ENCODE peak calls at places on chromosomes 2 and 18, in four cellular contexts. Q is T follicular helper cell, T is adipocyte, P is right atrium auricular region. L is an unnamed sample.

GRCh38 chr18:56945171-56945863 is 201.6 kb upstream of the BOD1L2 start:
- DNase-seq in Q (no peak), T (peak; percentile 31), P (no peak), L (no peak)

GRCh38 chr2:58131191-58132011 is 84.8 kb downstream of the VRK2 start:
- DNase-seq in Q (no peak), T (peak; percentile 64), P (no peak), L (no peak)

GRCh38 chr2:196925445-196925767 is 1.1 kb downstream of the PGAP1 start:
- DNase-seq in Q (no peak), T (peak; percentile 66), P (no peak), L (no peak)

GRCh38 chr2:47017541-47017940 is 101.9 kb upstream of the MCFD2 start:
- DNase-seq in Q (no peak), T (no peak), P (no peak), L (no peak)

GRCh38 chr2:88933980-88934379 is 242.5 kb downstream of the RPIA start:
- DNase-seq in Q (no peak), T (no peak), P (no peak), L (no peak)

GRCh38 chr18:24763765-24764548 is 303.5 kb downstream of the HRH4 start:
- DNase-seq in Q (no peak), T (no peak), P (no peak), L (no peak)

GRCh38 chr2:205695460-205695979 is 13.2 kb downstream of the NRP2 start:
- DNase-seq in Q (no peak), T (peak; percentile 82), P (no peak), L (no peak)

GRCh38 chr18:63523660-63524059 is 18.5 kb upstream of the SERPINB12 start:
- DNase-seq in Q (no peak), T (no peak), P (no peak), L (no peak)

GRCh38 chr2:127154985-127155650 is 48.2 kb upstream of the BIN1 start:
- DNase-seq in Q (no peak), T (peak; percentile 69), P (peak; percentile 63), L (no peak)

GRCh38 chr2:120661551-120661950 is 74.1 kb upstream of the GLI2 start:
- DNase-seq in Q (no peak), T (no peak), P (peak; percentile 75), L (no peak)

GRCh38 chr2:238003234-238004032 is 36.6 kb downstream of the UBE2F start:
- DNase-seq in Q (no peak), T (no peak), P (no peak), L (no peak)

GRCh38 chr2:147037048-147037447 is 807.8 kb upstream of the ACVR2A start:
- DNase-seq in Q (no peak), T (no peak), P (no peak), L (no peak)

GRCh38 chr2:215388002-215388728 is 47.7 kb downstream of the FN1 start:
- DNase-seq in Q (no peak), T (no peak), P (no peak), L (no peak)

GRCh38 chr2:60560734-60561649 is 7.5 kb upstream of the BCL11A start:
- DNase-seq in Q (no peak), T (peak; percentile 65), P (no peak), L (peak; percentile 56)

GRCh38 chr18:30682667-30683066 is 359.9 kb downstream of the DSC3 start:
- DNase-seq in Q (no peak), T (peak; percentile 27), P (no peak), L (no peak)

GRCh38 chr18:29311580-29311979 is 1134.7 kb upstream of the CDH2 start:
- DNase-seq in Q (no peak), T (no peak), P (no peak), L (no peak)

GRCh38 chr2:110720547-110720946 is 11.8 kb upstream of the ACOXL start:
- DNase-seq in Q (no peak), T (no peak), P (no peak), L (no peak)

GRCh38 chr18:74898965-74899364 is 301.3 kb downstream of the ZNF407 start:
- DNase-seq in Q (no peak), T (no peak), P (no peak), L (no peak)

GRCh38 chr2:175930504-175930903 is 71.6 kb downstream of the LNPK start:
- DNase-seq in Q (no peak), T (peak; percentile 42), P (no peak), L (no peak)

GRCh38 chr2:110866036-110866435 is 133.7 kb downstream of the ACOXL start:
- DNase-seq in Q (no peak), T (no peak), P (no peak), L (no peak)

GRCh38 chr18:13934058-13934457 is 18.7 kb upstream of the MC2R start:
- DNase-seq in Q (no peak), T (no peak), P (no peak), L (no peak)

GRCh38 chr2:220785181-220785580 is 786.9 kb downstream of the EPHA4 start:
- DNase-seq in Q (no peak), T (no peak), P (no peak), L (no peak)

GRCh38 chr18:12053312-12053711 is 40.3 kb upstream of the ANKRD62 start:
- DNase-seq in Q (no peak), T (no peak), P (peak; percentile 46), L (no peak)

GRCh38 chr2:30325542-30326328 is 94.4 kb downstream of the LBH start:
- DNase-seq in Q (no peak), T (no peak), P (no peak), L (no peak)

GRCh38 chr2:210553371-210553770 is 3.0 kb upstream of the CPS1 start:
- DNase-seq in Q (no peak), T (no peak), P (no peak), L (no peak)

GRCh38 chr2:239396881-239397681 is 3.7 kb downstream of the HDAC4 start:
- DNase-seq in Q (peak; percentile 24), T (no peak), P (no peak), L (peak; percentile 42)

GRCh38 chr2:70010222-70011111 is 49.0 kb upstream of the ASPRV1 start:
- DNase-seq in Q (no peak), T (no peak), P (no peak), L (no peak)

GRCh38 chr18:7856733-7857132 is 289.6 kb downstream of the PTPRM start:
- DNase-seq in Q (no peak), T (peak; percentile 25), P (no peak), L (no peak)

GRCh38 chr2:122145805-122146204 is 390.4 kb downstream of the TSN start:
- DNase-seq in Q (no peak), T (no peak), P (no peak), L (no peak)

GRCh38 chr2:62306751-62307468 is 111.0 kb downstream of the B3GNT2 start:
- DNase-seq in Q (no peak), T (peak; percentile 14), P (no peak), L (no peak)

GRCh38 chr2:158990397-158991209 is 22.2 kb downstream of the TANC1 start:
- DNase-seq in Q (no peak), T (peak; percentile 67), P (no peak), L (no peak)

GRCh38 chr2:1856922-1857321 is 112.6 kb upstream of the PXDN start:
- DNase-seq in Q (no peak), T (no peak), P (no peak), L (no peak)

GRCh38 chr2:223887127-223887526 is 49.7 kb upstream of the AP1S3 start:
- DNase-seq in Q (no peak), T (peak; percentile 61), P (no peak), L (no peak)

GRCh38 chr2:137925599-137925998 is 38.7 kb upstream of the HNMT start:
- DNase-seq in Q (no peak), T (no peak), P (no peak), L (no peak)

GRCh38 chr2:237677951-237678481 is 50.6 kb downstream of the LRRFIP1 start:
- DNase-seq in Q (no peak), T (peak; percentile 79), P (no peak), L (peak; percentile 58)

L was measured in memory B cell.